ENCODE peak calls at places on chromosomes 3 and 15, in five cellular contexts. M is CD8-positive, alpha-beta T cell; V is neural progenitor cell; U is epithelial cell of esophagus; Z is Panc1. E is an unnamed sample.

GRCh38 chr15:80570553-80570952 is 124.6 kb upstream of the ABHD17C start:
- DNase-seq in M (no peak), V (no peak), U (peak), Z (no peak), E (no peak)

GRCh38 chr15:91476861-91477260 is 376.6 kb upstream of the SLCO3A1 start:
- DNase-seq in M (no peak), V (no peak), U (no peak), Z (no peak), E (no peak)

GRCh38 chr15:33068531-33068990 is 126.0 kb downstream of the FMN1 start:
- DNase-seq in M (no peak), V (peak), U (peak), Z (no peak), E (no peak)

GRCh38 chr3:119352863-119353527 is 58.8 kb downstream of the ARHGAP31 start:
- DNase-seq in M (no peak), V (no peak), U (peak), Z (no peak), E (peak)

GRCh38 chr3:169772530-169772950 is 656 bp upstream of the MYNN start:
- DNase-seq in M (no peak), V (peak), U (peak), Z (peak), E (no peak)

GRCh38 chr3:32109256-32109655 is 2.8 kb downstream of the GPD1L start:
- DNase-seq in M (no peak), V (no peak), U (no peak), Z (no peak), E (no peak)

GRCh38 chr15:59298876-59299275 is 73.8 kb downstream of the MYO1E start:
- DNase-seq in M (no peak), V (no peak), U (no peak), Z (no peak), E (no peak)

GRCh38 chr15:57440799-57441198 is 64.5 kb downstream of the CGNL1 start:
- DNase-seq in M (no peak), V (no peak), U (no peak), Z (no peak), E (no peak)

GRCh38 chr15:77630956-77631789 is 1.5 kb downstream of the LINGO1 start:
- DNase-seq in M (no peak), V (peak), U (no peak), Z (no peak), E (no peak)

GRCh38 chr3:141410408-141410807 is 42.1 kb downstream of the ZBTB38 start:
- DNase-seq in M (no peak), V (no peak), U (no peak), Z (no peak), E (no peak)

GRCh38 chr3:140270329-140270728 is 335.3 kb downstream of the CLSTN2 start:
- DNase-seq in M (no peak), V (no peak), U (peak), Z (no peak), E (no peak)

GRCh38 chr3:71378509-71378908 is 205.0 kb downstream of the FOXP1 start:
- DNase-seq in M (no peak), V (no peak), U (no peak), Z (no peak), E (no peak)

GRCh38 chr3:140223631-140224030 is 288.6 kb downstream of the CLSTN2 start:
- DNase-seq in M (no peak), V (no peak), U (peak), Z (no peak), E (no peak)

DNA sequence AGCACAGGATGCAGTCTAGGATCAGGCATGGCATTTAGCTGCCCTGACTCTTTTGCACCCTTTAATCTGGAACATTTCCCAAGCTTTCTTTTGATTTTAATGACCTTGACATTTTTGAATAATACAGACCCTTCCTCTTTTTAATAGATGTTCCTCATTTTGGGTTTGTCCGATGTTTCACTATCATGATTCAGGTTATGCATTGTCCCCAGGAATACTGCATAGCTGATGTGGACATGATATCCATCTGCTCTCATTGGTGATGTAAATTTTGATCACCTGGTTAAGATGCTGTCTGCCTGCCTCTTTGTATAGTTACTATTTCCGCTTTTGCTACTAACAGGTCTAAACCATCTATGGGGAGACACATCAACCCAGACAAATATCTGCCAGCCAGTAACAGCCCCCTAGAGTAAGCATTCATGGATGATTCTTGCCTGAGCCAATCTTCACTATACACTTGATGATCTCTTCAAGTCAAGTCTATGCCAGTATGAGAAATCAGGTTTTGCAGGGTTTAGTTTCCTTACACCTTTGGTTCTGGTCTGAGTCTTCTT is 50.6 kb upstream of the ULK4 start:
- DNase-seq in M (no peak), V (no peak), U (no peak), Z (no peak), E (no peak)
- H3K4me3 ChIP-seq in M (peak), V (peak), U (peak), Z (peak), E (peak)

GRCh38 chr3:195073866-195074860 is 196.8 kb downstream of the XXYLT1 start:
- DNase-seq in M (no peak), V (no peak), U (no peak), Z (no peak), E (no peak)
- TF ChIP-seq CTCF in M (no peak), V (no peak), U (no peak), Z (no peak), E (no peak)

DNA sequence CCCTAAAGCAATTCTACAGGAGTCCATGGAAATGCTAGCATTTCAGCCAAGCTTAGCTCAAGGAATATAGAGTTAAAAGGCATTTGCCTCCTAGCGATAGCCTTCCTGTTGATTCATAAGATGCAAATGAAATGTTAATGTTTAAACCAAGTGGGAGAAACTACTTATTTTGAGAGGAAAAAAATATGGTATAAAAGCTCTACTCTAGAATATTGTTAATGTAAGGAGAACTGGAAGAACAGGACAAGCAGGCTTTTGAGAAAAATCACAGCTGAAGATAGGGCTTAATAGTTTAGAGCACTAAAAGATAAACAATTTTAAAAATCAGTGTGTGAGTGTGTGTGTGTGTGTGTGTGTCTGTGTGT is 1.6 kb upstream of the ALCAM start:
- DNase-seq in M (no peak), V (no peak), U (peak), Z (no peak), E (no peak)
- H3K4me3 ChIP-seq in M (no peak), V (peak), U (peak), Z (peak), E (peak)

GRCh38 chr3:21913791-21914190 is 162.8 kb upstream of the ZNF385D start:
- DNase-seq in M (no peak), V (no peak), U (no peak), Z (no peak), E (no peak)

GRCh38 chr3:21914451-21914850 is 163.4 kb upstream of the ZNF385D start:
- DNase-seq in M (no peak), V (no peak), U (no peak), Z (no peak), E (no peak)

DNA sequence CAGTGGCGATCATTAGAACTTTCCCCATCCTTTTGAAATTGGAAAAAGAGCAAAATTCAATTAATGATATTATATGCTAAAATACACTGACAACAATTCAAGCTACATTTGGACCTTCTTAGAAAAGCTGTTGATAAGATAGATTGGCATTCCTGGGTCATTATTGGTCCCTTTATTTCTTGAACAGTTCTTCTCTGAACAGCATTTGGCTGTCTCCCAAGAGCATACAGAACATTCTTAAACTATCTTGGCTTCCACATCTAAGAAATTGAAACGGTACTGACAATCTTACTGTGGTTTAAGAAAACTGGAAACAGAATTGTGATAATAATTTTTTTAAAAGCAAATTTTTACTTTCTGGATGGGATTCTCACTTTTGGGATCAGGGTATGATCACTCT is 161.6 kb upstream of the ZNF385D start:
- DNase-seq in M (no peak), V (no peak), U (no peak), Z (no peak), E (no peak)
- TF ChIP-seq CTCF in M (no peak), V (no peak), U (no peak), Z (no peak), E (no peak)

GRCh38 chr3:188683032-188683491 is 488.7 kb upstream of the TPRG1 start:
- DNase-seq in M (no peak), V (no peak), U (peak), Z (peak), E (no peak)
- H3K4me3 ChIP-seq in M (no peak), V (no peak), U (no peak), Z (no peak), E (no peak)

GRCh38 chr3:53486961-53487654 is 7.3 kb upstream of the CACNA1D start:
- DNase-seq in M (no peak), V (no peak), U (no peak), Z (no peak), E (no peak)
- TF ChIP-seq CTCF in M (no peak), V (peak), U (no peak), Z (peak), E (no peak)